ENCODE peak calls at places on chromosome 3, in six cellular contexts. E is uterus, T is lower lobe of right lung, M is IMR-90, Q is psoas muscle, L is fibroblast of lung. F is an unnamed sample.

GRCh38 chr3:168839692-168840091 is 744.0 kb upstream of the GOLIM4 start:
- DNase-seq in T (no peak), Q (no peak), M (no peak), E (no peak), L (no peak), F (no peak)

GRCh38 chr3:134381836-134382442 is 7.7 kb upstream of the AMOTL2 start:
- DNase-seq in M (no peak), T (peak; percentile 89), E (no peak), Q (no peak), L (no peak), F (no peak)

GRCh38 chr3:61571516-61572336 is 10.4 kb downstream of the PTPRG start:
- DNase-seq in L (peak; percentile 95), E (no peak), Q (peak; percentile 72), T (no peak), M (peak; percentile 84), F (no peak)

GRCh38 chr3:66392512-66392911 is 108.3 kb downstream of the LRIG1 start:
- DNase-seq in E (no peak), L (no peak), Q (peak; percentile 2), M (no peak), T (no peak), F (no peak)

GRCh38 chr3:78569820-78570219 is 1198.0 kb downstream of the ROBO1 start:
- DNase-seq in M (no peak), L (no peak), T (no peak), Q (no peak), E (no peak), F (no peak)

GRCh38 chr3:128378631-128379347 is 87.9 kb downstream of the DNAJB8 start:
- DNase-seq in E (peak; percentile 53), L (peak; percentile 84), Q (peak; percentile 86), M (peak; percentile 85), T (no peak), F (peak; percentile 53)

GRCh38 chr3:134449277-134449676 is 36.5 kb downstream of the ANAPC13 start:
- DNase-seq in Q (no peak), M (peak; percentile 45), E (peak; percentile 39), L (peak; percentile 56), T (no peak), F (no peak)

GRCh38 chr3:133466531-133467386 is 66.9 kb downstream of the BFSP2 start:
- DNase-seq in L (no peak), M (no peak), E (no peak), T (no peak), Q (peak; percentile 77), F (peak; percentile 29)

GRCh38 chr3:113436794-113437193 is 4.5 kb downstream of the CFAP44 start:
- DNase-seq in T (no peak), L (peak; percentile 67), M (peak; percentile 86), Q (no peak), E (no peak), F (no peak)

DNA sequence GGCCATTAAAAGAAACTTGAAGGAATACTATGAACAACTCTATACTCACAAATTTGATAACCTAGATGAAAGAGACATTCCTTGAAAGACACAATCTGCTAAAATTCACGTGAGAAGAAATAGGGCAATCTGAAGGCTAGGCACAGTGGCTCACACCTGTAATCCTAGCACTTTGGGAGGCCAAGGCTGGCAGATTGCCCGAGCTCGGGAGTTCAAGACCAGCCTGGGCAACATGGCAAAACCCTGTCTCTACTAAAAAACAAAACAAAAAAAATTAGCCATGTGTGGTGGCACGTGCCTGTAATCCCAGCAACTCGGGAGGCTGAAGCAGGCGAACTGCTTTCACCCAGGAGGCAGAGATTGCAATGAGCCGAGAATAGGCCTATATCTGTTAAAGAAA is 104.8 kb downstream of the HES1 start:
- DNase-seq in E (no peak), T (no peak), M (no peak), L (no peak), Q (no peak), F (no peak)
- H3K4me1 ChIP-seq in E (no peaks in the 10 kb centered on the region), T (peaks cover 1% of the 10 kb centered on the region), M (no peaks in the 10 kb centered on the region), L (no peaks in the 10 kb centered on the region), Q (no peaks in the 10 kb centered on the region), F (peaks cover 4% of the 10 kb centered on the region)

DNA sequence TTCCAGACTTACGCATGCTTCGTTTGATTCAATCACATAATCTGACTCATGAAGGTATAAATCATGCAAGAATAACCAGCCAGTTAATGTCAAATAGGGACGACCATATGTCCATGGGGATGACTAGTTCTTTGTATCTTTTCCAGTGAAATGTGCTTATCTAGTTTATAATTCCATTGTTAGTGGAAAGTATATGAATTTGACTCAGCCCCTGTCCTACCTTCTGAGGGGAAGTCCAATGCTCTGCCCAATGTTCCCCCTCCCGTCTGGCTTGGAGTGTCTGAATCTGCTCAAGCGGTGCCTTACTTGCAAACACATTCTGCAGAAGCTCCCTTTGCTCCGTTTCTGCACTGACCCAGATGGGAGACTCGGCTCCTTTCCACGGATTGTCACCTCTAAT is 55.0 kb upstream of the EPHB3 start:
- DNase-seq in T (no peak), M (peak; percentile 9), E (no peak), L (no peak), Q (no peak), F (no peak)
- TF ChIP-seq CTCF in T (no peak), M (no peak), E (no peak), L (no peak), Q (no peak), F (no peak)

GRCh38 chr3:47324278-47324865 is 41.6 kb downstream of the KLHL18 start:
- DNase-seq in T (no peak), M (peak; percentile 88), E (peak; percentile 65), L (peak; percentile 90), Q (no peak), F (no peak)
- H3K36me3 ChIP-seq in T (peaks cover 80% of the 10 kb centered on the region), M (peaks cover 21% of the 10 kb centered on the region), E (no peaks in the 10 kb centered on the region), L (peaks cover 8% of the 10 kb centered on the region), Q (peaks cover 82% of the 10 kb centered on the region), F (peaks cover 85% of the 10 kb centered on the region)

DNA sequence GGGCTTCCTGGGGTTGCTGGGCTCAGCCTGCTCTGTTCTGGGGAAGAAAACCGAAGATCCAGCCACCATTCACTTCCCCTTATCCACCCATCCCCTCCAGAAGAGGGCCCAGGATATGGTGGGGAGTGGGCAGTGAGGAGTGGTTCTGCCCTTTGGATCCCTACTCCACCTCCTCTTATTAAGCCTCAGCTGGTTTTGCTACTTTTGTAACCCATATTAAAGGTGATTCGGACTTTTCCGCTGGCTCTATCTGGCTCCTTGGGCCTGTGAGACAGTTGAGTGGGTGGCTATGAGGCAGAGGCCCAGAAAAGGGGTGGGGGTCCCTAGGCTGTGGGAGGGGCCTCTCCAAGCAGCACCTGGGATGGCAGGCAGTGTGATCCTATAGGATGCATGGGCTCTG is 33.8 kb downstream of the NBEAL2 start:
- DNase-seq in E (no peak), L (no peak), Q (no peak), M (no peak), T (no peak), F (no peak)
- H3K4me1 ChIP-seq in E (no peaks in the 10 kb centered on the region), L (peaks cover 22% of the 10 kb centered on the region), Q (peaks cover 24% of the 10 kb centered on the region), M (peaks cover 24% of the 10 kb centered on the region), T (peaks cover 40% of the 10 kb centered on the region), F (peaks cover 25% of the 10 kb centered on the region)

GRCh38 chr3:22922317-22922716 is 280.8 kb upstream of the UBE2E2 start:
- DNase-seq in L (peak; percentile 10), M (peak; percentile 9), T (no peak), E (no peak), Q (no peak), F (no peak)
- TF ChIP-seq CTCF in L (peak; percentile 36), M (peak; percentile 11), T (no peak), E (no peak), Q (peak; percentile 40), F (peak; percentile 48)

DNA sequence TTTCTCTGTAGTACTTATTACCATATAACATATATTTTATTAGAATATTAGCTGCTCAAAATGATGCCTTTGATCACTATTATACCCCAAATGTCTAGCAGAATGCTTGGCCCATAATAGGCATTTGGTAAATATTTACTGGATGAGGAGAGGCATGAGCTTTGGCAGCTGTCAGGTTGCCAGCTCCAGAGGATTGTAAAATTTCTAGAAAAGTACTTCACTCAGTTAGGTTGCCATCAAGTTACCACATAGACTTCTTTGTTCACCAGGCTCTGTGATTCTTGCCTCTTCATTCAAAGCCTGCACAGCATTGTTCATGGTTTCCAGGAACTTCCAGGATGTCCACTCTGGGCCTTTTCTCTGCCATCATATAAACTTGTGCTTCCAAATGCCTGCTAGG is 582.8 kb downstream of the PDCD6IP start:
- DNase-seq in E (no peak), Q (no peak), L (no peak), M (no peak), T (no peak), F (no peak)
- H3K36me3 ChIP-seq in E (no peaks in the 10 kb centered on the region), Q (no peaks in the 10 kb centered on the region), L (no peaks in the 10 kb centered on the region), M (no peaks in the 10 kb centered on the region), T (no peaks in the 10 kb centered on the region), F (no peaks in the 10 kb centered on the region)

DNA sequence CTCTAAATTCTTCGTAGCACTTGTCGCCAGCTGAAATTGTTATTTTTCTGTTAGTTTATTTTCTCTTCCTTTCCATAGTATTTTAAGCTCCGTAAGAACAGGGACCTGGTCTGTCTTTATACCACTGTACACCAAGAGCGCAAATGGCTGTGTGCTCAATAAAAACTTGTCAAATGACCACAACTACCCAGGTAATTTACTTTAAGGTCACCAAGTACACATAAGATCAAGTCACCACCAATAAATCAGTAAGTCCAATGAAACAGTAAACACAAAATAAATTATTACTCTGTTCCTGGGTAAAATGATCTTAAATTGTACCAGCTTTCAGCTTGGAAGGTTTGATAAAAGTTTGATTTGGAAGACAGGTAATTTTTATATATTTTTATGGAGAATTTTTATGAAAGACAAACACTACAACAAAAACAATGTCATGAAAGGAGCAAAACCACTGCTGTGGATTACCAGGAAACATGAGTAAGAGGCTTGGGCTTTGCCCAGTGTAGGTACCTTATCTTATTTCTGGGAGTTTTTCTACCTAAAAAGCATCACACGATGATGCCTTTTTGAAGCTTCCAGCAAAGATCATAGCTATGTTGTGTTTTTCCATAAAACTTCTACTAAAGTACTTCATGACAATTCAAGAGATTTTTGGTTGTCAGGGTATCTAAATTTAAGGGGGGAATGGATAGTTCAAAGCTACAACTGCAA is 406.8 kb downstream of the SHQ1 start:
- DNase-seq in E (no peak), M (peak; percentile 6), L (no peak), Q (no peak), T (no peak), F (no peak)
- H3K4me1 ChIP-seq in E (peaks cover 13% of the 10 kb centered on the region), M (no peaks in the 10 kb centered on the region), L (no peaks in the 10 kb centered on the region), Q (peaks cover 68% of the 10 kb centered on the region), T (peaks cover 62% of the 10 kb centered on the region), F (peaks cover 77% of the 10 kb centered on the region)

DNA sequence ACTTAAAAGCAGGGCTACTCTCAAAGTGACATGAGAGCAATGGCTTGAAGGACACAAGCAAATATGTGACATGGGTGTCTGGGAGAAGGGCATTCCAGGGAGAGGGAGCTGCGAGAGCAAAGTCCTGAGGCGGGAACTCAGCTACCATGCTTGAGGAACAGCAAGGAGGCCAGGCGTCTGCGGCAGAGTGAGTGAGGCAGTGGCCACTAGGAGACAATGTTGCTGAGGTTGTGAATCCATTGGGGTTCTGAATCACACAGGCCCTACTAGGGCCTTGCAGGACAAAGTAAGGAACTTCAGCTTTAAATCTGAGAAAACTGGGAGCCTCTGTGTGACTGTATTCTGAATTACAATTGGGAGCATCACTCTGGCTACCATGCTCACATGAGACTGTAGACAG is 94.1 kb upstream of the PRICKLE2 start:
- DNase-seq in L (no peak), M (no peak), T (no peak), Q (no peak), E (no peak), F (no peak)
- TF ChIP-seq CTCF in L (no peak), M (peak; percentile 22), T (no peak), Q (no peak), E (no peak), F (no peak)